ENCODE peak calls at places on chromosomes 4 and X, in five cellular contexts. J is HepG2; P is spleen; K is CD4-positive, alpha-beta memory T cell; H is endothelial cell of umbilical vein. L is an unnamed sample. For H3K9me3, the result is how much of the 10 kb centered on the place peaks cover.

GRCh38 chr4:182604953-182605352 is 312.2 kb downstream of the DCTD start:
- DNase-seq in J (no peak), P (no peak), K (no peak), H (peak), L (no peak)

GRCh38 chr4:176767183-176767582 is 25.5 kb downstream of the VEGFC start:
- DNase-seq in J (no peak), P (no peak), K (no peak), H (no peak), L (no peak)

GRCh38 chrX:68252664-68253063 is 180.6 kb downstream of the OPHN1 start:
- DNase-seq in J (no peak), P (no peak), K (no peak), H (peak), L (no peak)

GRCh38 chrX:103688949-103689348 is 2.5 kb upstream of the MORF4L2 start:
- DNase-seq in J (peak), P (no peak), K (peak), H (peak), L (no peak)

GRCh38 chrX:118182050-118182449 is 65.4 kb upstream of the KLHL13 start:
- DNase-seq in J (no peak), P (no peak), K (no peak), H (no peak), L (no peak)

GRCh38 chr4:173288296-173288695 is 45.9 kb downstream of the HMGB2 start:
- DNase-seq in J (peak), P (no peak), K (peak), H (peak), L (peak)

GRCh38 chrX:69503835-69504625 is at the start of gene NALF2:
- DNase-seq in J (peak), P (no peak), K (peak), H (peak), L (peak)

GRCh38 chr4:81743731-81744465 is 272.2 kb upstream of the RASGEF1B start:
- DNase-seq in J (no peak), P (no peak), K (no peak), H (no peak), L (no peak)

GRCh38 chrX:1576201-1577101 is 15.0 kb upstream of the AKAP17A start:
- DNase-seq in J (no peak), P (no peak), K (peak), H (no peak), L (no peak)

GRCh38 chrX:12115377-12115776 is 22.9 kb upstream of the FRMPD4 start:
- DNase-seq in J (no peak), P (no peak), K (no peak), H (peak), L (no peak)

GRCh38 chr4:184165291-184165690 is 52.4 kb downstream of the ENPP6 start:
- DNase-seq in J (no peak), P (no peak), K (no peak), H (no peak), L (no peak)

GRCh38 chr4:56048621-56049427 is 100.1 kb downstream of the CEP135 start:
- DNase-seq in J (no peak), P (peak), K (peak), H (peak), L (peak)

GRCh38 chrX:115410731-115411435 is 121.4 kb downstream of the LUZP4 start:
- DNase-seq in J (no peak), P (no peak), K (no peak), H (no peak), L (no peak)

GRCh38 chr4:77021614-77022089 is 54.1 kb downstream of the CCNI start:
- DNase-seq in J (no peak), P (no peak), K (no peak), H (no peak), L (no peak)

GRCh38 chr4:64405761-64406160 is 3.5 kb downstream of the TECRL start:
- DNase-seq in J (no peak), P (no peak), K (no peak), H (no peak), L (no peak)

GRCh38 chr4:139943277-139943676 is 210.7 kb downstream of the MAML3 start:
- DNase-seq in J (no peak), P (no peak), K (no peak), H (no peak), L (no peak)

GRCh38 chrX:149871940-149872339 is 9.0 kb upstream of the MAGEA8 start:
- DNase-seq in J (peak), P (peak), K (peak), H (peak), L (no peak)

GRCh38 chr4:125016892-125017299 is 297.9 kb upstream of the FAT4 start:
- DNase-seq in J (no peak), P (no peak), K (no peak), H (no peak), L (no peak)

GRCh38 chrX:54921427-54922021 is 900 bp downstream of the TRO start:
- DNase-seq in J (peak), P (no peak), K (peak), H (peak), L (peak)

GRCh38 chrX:45697591-45697990 is 496.9 kb upstream of the DIPK2B start:
- DNase-seq in J (no peak), P (no peak), K (no peak), H (peak), L (no peak)

GRCh38 chr4:56320293-56320692 is 67.0 kb downstream of the AASDH start:
- DNase-seq in J (no peak), P (no peak), K (no peak), H (no peak), L (no peak)

GRCh38 chrX:136336623-136337022 is 35.9 kb downstream of the ADGRG4 start:
- DNase-seq in J (no peak), P (no peak), K (no peak), H (peak), L (no peak)

GRCh38 chr4:123479944-123480343 is 83.3 kb downstream of the SPRY1 start:
- DNase-seq in J (peak), P (no peak), K (no peak), H (no peak), L (no peak)

GRCh38 chr4:158827475-158828085 is 58.8 kb downstream of the FNIP2 start:
- DNase-seq in J (no peak), P (no peak), K (no peak), H (no peak), L (no peak)

GRCh38 chrX:10833299-10834169 is 213.1 kb upstream of the MID1 start:
- DNase-seq in J (peak), P (no peak), K (no peak), H (no peak), L (no peak)

GRCh38 chr4:147678121-147678520 is 5.8 kb downstream of the PRMT9 start:
- DNase-seq in J (no peak), P (no peak), K (no peak), H (no peak), L (no peak)

GRCh38 chr4:156778606-156779005 is 193.0 kb downstream of the PDGFC start:
- DNase-seq in J (peak), P (no peak), K (no peak), H (no peak), L (no peak)

GRCh38 chr4:78609580-78609979 is 58.0 kb downstream of the ANXA3 start:
- DNase-seq in J (no peak), P (no peak), K (no peak), H (no peak), L (no peak)

GRCh38 chr4:150126880-150127236 is 48.6 kb downstream of the DCLK2 start:
- DNase-seq in J (no peak), P (no peak), K (no peak), H (peak), L (no peak)

GRCh38 chr4:137393043-137393442 is 139.3 kb downstream of the PCDH18 start:
- DNase-seq in J (no peak), P (no peak), K (no peak), H (no peak), L (peak)

GRCh38 chr4:151690884-151691283 is 69.9 kb downstream of the GATB start:
- DNase-seq in J (no peak), P (no peak), K (no peak), H (no peak), L (no peak)

DNA sequence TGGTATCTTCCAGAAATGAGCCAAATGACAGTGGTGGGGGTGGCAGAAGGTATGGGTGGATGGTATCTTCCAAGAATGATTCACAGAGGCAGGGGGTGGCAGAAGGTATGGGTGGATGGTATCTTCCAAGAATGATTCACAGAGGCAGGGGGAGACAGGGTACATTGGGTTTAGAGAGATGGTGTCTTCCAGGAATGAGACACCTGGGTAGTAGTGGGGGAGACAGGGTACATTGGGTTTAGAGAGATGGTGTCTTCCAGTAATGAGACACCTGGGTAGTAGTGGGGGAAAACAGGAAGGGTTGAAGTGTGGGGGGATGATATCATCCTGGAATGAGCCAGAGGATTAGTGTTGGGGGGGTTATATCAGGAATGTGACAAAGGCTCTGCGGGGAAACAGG is 62.0 kb downstream of the MAOA start:
- DNase-seq in J (no peak), P (no peak), K (no peak), H (no peak), L (no peak)
- H3K9me3 ChIP-seq in J (under half), P (under half), K (under half), H (under half), L (under half)

GRCh38 chrX:56343664-56344063 is 111.5 kb downstream of the KLF8 start:
- DNase-seq in J (no peak), P (no peak), K (peak), H (no peak), L (no peak)
- H3K9me3 ChIP-seq in J (under half), P (under half), K (under half), H (under half), L (under half)

DNA sequence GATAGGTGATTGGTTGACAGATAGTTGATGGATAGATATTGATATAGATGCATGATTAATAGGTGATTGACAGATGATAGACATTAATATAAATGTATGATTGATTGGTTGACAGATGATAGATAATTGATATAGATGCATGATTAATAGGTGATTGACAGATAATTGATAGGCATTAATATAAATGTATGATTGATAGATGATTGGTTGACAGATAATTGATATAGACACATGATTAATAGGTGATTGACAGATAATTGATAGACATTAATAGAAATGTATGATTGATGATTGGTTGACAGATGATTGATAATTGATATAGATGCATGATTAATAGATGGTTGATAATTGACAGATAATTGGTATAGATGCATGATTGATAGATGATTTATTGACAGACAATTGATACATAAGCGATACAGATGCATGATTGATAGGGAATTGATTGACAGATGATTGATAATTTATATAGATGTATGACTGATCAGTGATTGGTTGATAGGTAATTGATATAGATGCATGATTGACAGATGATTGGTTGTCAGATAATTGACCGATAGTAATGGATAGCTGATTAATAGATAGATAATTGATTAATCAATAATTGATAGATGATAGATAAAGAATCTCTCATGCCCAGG is 44.9 kb upstream of the PPP2R3B start:
- DNase-seq in J (no peak), P (no peak), K (no peak), H (no peak), L (no peak)
- H3K9me3 ChIP-seq in J (under half), P (under half), K (under half), H (under half), L (under half)

GRCh38 chrX:49793686-49794085 is 35.4 kb upstream of the PAGE4 start:
- DNase-seq in J (peak), P (no peak), K (no peak), H (no peak), L (no peak)
- H3K9me3 ChIP-seq in J (under half), P (under half), K (under half), H (under half), L (under half)

DNA sequence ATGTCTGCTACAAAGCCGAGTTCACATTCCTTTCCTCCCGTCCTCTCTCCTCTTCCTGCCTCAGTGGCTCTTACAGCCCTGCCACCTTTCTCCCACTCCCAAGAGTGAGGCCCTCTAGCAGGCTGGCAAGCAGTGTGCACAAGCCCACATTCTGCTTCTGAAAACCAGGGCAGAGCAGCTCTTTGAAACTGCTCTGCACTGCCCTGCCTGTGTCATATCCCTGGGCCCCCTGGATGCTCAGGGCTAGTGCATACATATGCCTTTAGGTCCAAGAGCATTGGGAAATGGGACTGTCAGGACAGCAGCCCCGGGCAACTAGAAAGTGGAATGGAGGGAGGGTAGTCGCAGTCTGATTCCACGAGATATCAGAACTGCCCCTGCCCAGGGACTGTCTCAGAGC is 42.4 kb downstream of the CNGA2 start:
- DNase-seq in J (no peak), P (no peak), K (no peak), H (no peak), L (no peak)
- H3K9me3 ChIP-seq in J (under half), P (under half), K (under half), H (under half), L (under half)

GRCh38 chr4:97028785-97029184 is 1114.5 kb downstream of the STPG2 start:
- DNase-seq in J (no peak), P (no peak), K (no peak), H (no peak), L (no peak)

GRCh38 chr4:97027989-97028388 is 1115.3 kb downstream of the STPG2 start:
- DNase-seq in J (no peak), P (no peak), K (no peak), H (no peak), L (no peak)
- H3K9me3 ChIP-seq in J (under half), P (under half), K (under half), H (under half), L (under half)

L was measured in left ventricle myocardium inferior.